ENCODE peak calls at places on chromosomes 12 and 14, in four cellular contexts. One of them, this sample, is unnamed.

GRCh38 chr14:21084988-21085853 is 13.2 kb downstream of the ZNF219 start:
- DNase-seq in IMR-90: peak; percentile 91
- DNase-seq in mesendoderm: no peak
- DNase-seq in H1: no peak
- DNase-seq in this sample: no peak

GRCh38 chr12:109770104-109770860 is 56.7 kb downstream of the FAM222A start:
- DNase-seq in IMR-90: no peak
- DNase-seq in mesendoderm: no peak
- DNase-seq in H1: peak; percentile 42
- DNase-seq in this sample: peak; percentile 25

GRCh38 chr12:94811611-94812010 is 161.3 kb upstream of the TMCC3 start:
- DNase-seq in IMR-90: no peak
- DNase-seq in mesendoderm: no peak
- DNase-seq in H1: no peak
- DNase-seq in this sample: no peak

GRCh38 chr12:16531623-16532022 is 74.3 kb downstream of the LMO3 start:
- DNase-seq in IMR-90: no peak
- DNase-seq in mesendoderm: no peak
- DNase-seq in H1: no peak
- DNase-seq in this sample: no peak

GRCh38 chr14:53218161-53218560 is 65.0 kb upstream of the DDHD1 start:
- DNase-seq in IMR-90: no peak
- DNase-seq in mesendoderm: peak; percentile 29
- DNase-seq in H1: no peak
- DNase-seq in this sample: no peak

GRCh38 chr12:58882796-58883195 is 37.5 kb downstream of the LRIG3 start:
- DNase-seq in IMR-90: no peak
- DNase-seq in mesendoderm: no peak
- DNase-seq in H1: no peak
- DNase-seq in this sample: peak; percentile 51

GRCh38 chr12:64679487-64679983 is 69.2 kb downstream of the RASSF3 start:
- DNase-seq in IMR-90: peak; percentile 65
- DNase-seq in mesendoderm: no peak
- DNase-seq in H1: no peak
- DNase-seq in this sample: no peak

GRCh38 chr14:88941414-88941813 is 117.0 kb downstream of the TTC8 start:
- DNase-seq in IMR-90: no peak
- DNase-seq in mesendoderm: no peak
- DNase-seq in H1: no peak
- DNase-seq in this sample: no peak

GRCh38 chr12:15171015-15171646 is 50.1 kb downstream of the RERG start:
- DNase-seq in IMR-90: no peak
- DNase-seq in mesendoderm: peak; percentile 11
- DNase-seq in H1: no peak
- DNase-seq in this sample: no peak

GRCh38 chr12:109999983-110000505 is 814 bp downstream of the ANKRD13A start:
- DNase-seq in IMR-90: no peak
- DNase-seq in mesendoderm: peak; percentile 63
- DNase-seq in H1: no peak
- DNase-seq in this sample: no peak

DNA sequence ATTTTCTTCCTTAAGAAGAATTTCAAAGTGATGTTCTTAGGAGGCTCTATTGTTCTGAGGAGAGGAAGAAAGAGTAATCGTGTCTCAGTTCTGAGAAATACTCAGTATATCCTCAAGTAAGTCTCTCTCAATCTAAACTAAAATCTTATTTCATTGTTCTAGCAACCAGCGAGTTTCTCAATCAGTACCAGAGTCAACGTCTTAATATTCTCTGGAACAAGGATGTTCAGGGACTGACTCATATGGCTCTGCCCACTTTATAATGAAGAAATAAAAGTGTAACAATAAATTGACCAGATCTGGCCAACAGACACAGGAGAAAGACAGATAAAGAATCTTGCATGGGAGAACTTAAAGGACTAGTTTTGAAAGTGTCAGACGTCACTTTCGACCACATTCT is 469.8 kb upstream of the FLRT2 start:
- DNase-seq in IMR-90: no peak
- DNase-seq in mesendoderm: no peak
- DNase-seq in H1: no peak
- DNase-seq in this sample: no peak
- H4K5ac ChIP-seq in IMR-90: no peak overlapping the region
- H4K5ac ChIP-seq in mesendoderm: no peak overlapping the region
- H4K5ac ChIP-seq in H1: no peak overlapping the region
- H4K5ac ChIP-seq in this sample: no peak overlapping the region

GRCh38 chr14:31982642-31983041 is 94.5 kb upstream of the ARHGAP5 start:
- DNase-seq in IMR-90: no peak
- DNase-seq in mesendoderm: no peak
- DNase-seq in H1: no peak
- DNase-seq in this sample: no peak
- H4K5ac ChIP-seq in IMR-90: no peak overlapping the region
- H4K5ac ChIP-seq in mesendoderm: no peak overlapping the region
- H4K5ac ChIP-seq in H1: no peak overlapping the region
- H4K5ac ChIP-seq in this sample: no peak overlapping the region

DNA sequence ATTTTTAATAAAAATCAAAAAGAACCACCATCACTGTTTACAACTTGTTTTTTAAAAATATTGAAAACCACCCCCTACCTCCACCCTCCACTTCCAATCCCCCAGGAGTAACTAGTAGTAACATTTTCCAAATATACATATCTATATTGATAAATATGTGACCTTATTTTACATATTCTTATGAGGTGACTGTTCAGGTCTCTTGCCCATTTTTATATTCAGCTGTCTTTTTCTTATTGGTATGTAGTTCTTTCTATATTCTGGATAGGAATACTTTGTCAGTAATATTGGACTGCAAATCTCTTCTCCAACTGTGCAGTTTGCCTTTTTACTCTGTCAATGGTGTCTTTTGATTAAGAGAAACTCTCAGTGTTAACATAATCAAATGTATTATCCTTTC is 59.0 kb upstream of the EIF5 start:
- DNase-seq in IMR-90: no peak
- DNase-seq in mesendoderm: no peak
- DNase-seq in H1: no peak
- DNase-seq in this sample: no peak
- H4K5ac ChIP-seq in IMR-90: no peak overlapping the region
- H4K5ac ChIP-seq in mesendoderm: no peak overlapping the region
- H4K5ac ChIP-seq in H1: no peak overlapping the region
- H4K5ac ChIP-seq in this sample: no peak overlapping the region

DNA sequence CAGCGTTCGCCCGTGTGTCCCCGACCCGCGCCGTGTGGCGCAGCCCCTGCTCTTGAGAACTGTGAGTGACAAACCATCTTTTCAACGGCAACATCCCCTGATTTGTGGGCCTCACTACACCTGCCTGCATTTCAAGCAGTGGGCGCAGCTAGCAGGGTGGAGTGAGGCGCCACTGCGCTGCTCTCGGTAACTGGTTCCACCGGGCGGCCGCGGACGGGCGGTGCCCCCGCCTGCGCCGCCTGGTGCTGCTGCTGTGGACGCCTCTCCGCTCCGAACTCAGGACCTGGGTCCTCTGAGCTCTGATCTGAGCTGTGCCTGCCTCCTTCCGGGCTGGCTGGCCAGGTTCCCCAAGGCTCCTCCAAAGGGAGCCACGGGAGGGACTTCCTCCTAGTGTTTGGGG is 5.9 kb upstream of the DEGS2 start:
- DNase-seq in IMR-90: no peak
- DNase-seq in mesendoderm: peak; percentile 41
- DNase-seq in H1: peak; percentile 78
- DNase-seq in this sample: peak; percentile 72
- H4K5ac ChIP-seq in IMR-90: no peak overlapping the region
- H4K5ac ChIP-seq in mesendoderm: no peak overlapping the region
- H4K5ac ChIP-seq in H1: no peak overlapping the region
- H4K5ac ChIP-seq in this sample: no peak overlapping the region

GRCh38 chr12:18643673-18644072 is 94.1 kb downstream of the PLCZ1 start:
- DNase-seq in IMR-90: peak; percentile 86
- DNase-seq in mesendoderm: no peak
- DNase-seq in H1: no peak
- DNase-seq in this sample: no peak
- H4K5ac ChIP-seq in IMR-90: peak overlapping the region; percentile 76
- H4K5ac ChIP-seq in mesendoderm: no peak overlapping the region
- H4K5ac ChIP-seq in H1: no peak overlapping the region
- H4K5ac ChIP-seq in this sample: no peak overlapping the region

This sample was measured in H9.